ENCODE peak calls at places on chromosomes 16 and 17, in six cellular contexts. One of them, this sample, is unnamed. For H3K4me1, the result is how much of the 10 kb centered on the place peaks cover.

GRCh38 chr16:87324411-87325275 is 7.5 kb upstream of the C16orf95 start:
- DNase-seq in lung: no peak
- DNase-seq in esophagus squamous epithelium: no peak
- DNase-seq in Peyer's patch: peak
- DNase-seq in body of pancreas: peak
- DNase-seq in A549: peak
- DNase-seq in this sample: peak

GRCh38 chr16:87321336-87322107 is 4.3 kb upstream of the C16orf95 start:
- DNase-seq in lung: no peak
- DNase-seq in Peyer's patch: no peak
- DNase-seq in esophagus squamous epithelium: no peak
- DNase-seq in body of pancreas: no peak
- DNase-seq in A549: no peak
- DNase-seq in this sample: no peak

GRCh38 chr17:75270218-75270965 is 639 bp downstream of the MIF4GD start:
- DNase-seq in A549: peak
- DNase-seq in Peyer's patch: peak
- DNase-seq in esophagus squamous epithelium: no peak
- DNase-seq in body of pancreas: peak
- DNase-seq in lung: peak
- DNase-seq in this sample: peak

GRCh38 chr17:82365586-82366295 is 5.8 kb upstream of the UTS2R start:
- DNase-seq in esophagus squamous epithelium: no peak
- DNase-seq in lung: no peak
- DNase-seq in body of pancreas: no peak
- DNase-seq in A549: no peak
- DNase-seq in Peyer's patch: no peak
- DNase-seq in this sample: no peak

GRCh38 chr16:4859900-4860255 is 12.6 kb downstream of the UBN1 start:
- DNase-seq in Peyer's patch: no peak
- DNase-seq in A549: no peak
- DNase-seq in lung: no peak
- DNase-seq in body of pancreas: no peak
- DNase-seq in esophagus squamous epithelium: no peak
- DNase-seq in this sample: no peak

GRCh38 chr17:35170968-35171771 is 23.0 kb downstream of the SLC35G3 start:
- DNase-seq in lung: no peak
- DNase-seq in Peyer's patch: no peak
- DNase-seq in A549: peak
- DNase-seq in body of pancreas: peak
- DNase-seq in esophagus squamous epithelium: no peak
- DNase-seq in this sample: peak

GRCh38 chr16:180921-181667 is 835 bp downstream of the HBQ1 start:
- DNase-seq in lung: peak
- DNase-seq in A549: peak
- DNase-seq in body of pancreas: peak
- DNase-seq in Peyer's patch: peak
- DNase-seq in esophagus squamous epithelium: no peak
- DNase-seq in this sample: peak

GRCh38 chr16:84358601-84359295 is 9.6 kb upstream of the ATP2C2 start:
- DNase-seq in Peyer's patch: no peak
- DNase-seq in esophagus squamous epithelium: no peak
- DNase-seq in body of pancreas: no peak
- DNase-seq in lung: no peak
- DNase-seq in A549: no peak
- DNase-seq in this sample: no peak

GRCh38 chr17:36213695-36214094 is 2.8 kb downstream of the CCL4L2 start:
- DNase-seq in A549: no peak
- DNase-seq in body of pancreas: no peak
- DNase-seq in Peyer's patch: no peak
- DNase-seq in lung: no peak
- DNase-seq in esophagus squamous epithelium: no peak
- DNase-seq in this sample: no peak

GRCh38 chr16:35731341-35732040 is 2272.1 kb downstream of the TP53TG3F start:
- DNase-seq in A549: no peak
- DNase-seq in Peyer's patch: no peak
- DNase-seq in esophagus squamous epithelium: no peak
- DNase-seq in body of pancreas: no peak
- DNase-seq in lung: no peak
- DNase-seq in this sample: no peak

GRCh38 chr16:85777583-85778310 is 21.6 kb downstream of the EMC8 start:
- DNase-seq in body of pancreas: no peak
- DNase-seq in lung: no peak
- DNase-seq in esophagus squamous epithelium: no peak
- DNase-seq in Peyer's patch: no peak
- DNase-seq in A549: no peak
- DNase-seq in this sample: no peak

GRCh38 chr17:60743812-60744211 is 66.2 kb downstream of the BCAS3 start:
- DNase-seq in body of pancreas: no peak
- DNase-seq in A549: no peak
- DNase-seq in lung: no peak
- DNase-seq in esophagus squamous epithelium: no peak
- DNase-seq in Peyer's patch: no peak
- DNase-seq in this sample: no peak

GRCh38 chr16:26595199-26595598 is 471.5 kb upstream of the C16orf82 start:
- DNase-seq in A549: no peak
- DNase-seq in esophagus squamous epithelium: no peak
- DNase-seq in lung: no peak
- DNase-seq in Peyer's patch: no peak
- DNase-seq in body of pancreas: no peak
- DNase-seq in this sample: no peak

GRCh38 chr17:8436169-8436932 is 667 bp downstream of the NDEL1 start:
- DNase-seq in lung: peak
- DNase-seq in body of pancreas: peak
- DNase-seq in esophagus squamous epithelium: no peak
- DNase-seq in Peyer's patch: peak
- DNase-seq in A549: peak
- DNase-seq in this sample: peak

GRCh38 chr17:55117063-55117611 is 147.6 kb upstream of the HLF start:
- DNase-seq in body of pancreas: no peak
- DNase-seq in lung: no peak
- DNase-seq in A549: no peak
- DNase-seq in Peyer's patch: no peak
- DNase-seq in esophagus squamous epithelium: no peak
- DNase-seq in this sample: no peak

GRCh38 chr16:67246081-67246944 is 968 bp downstream of the FHOD1 start:
- DNase-seq in body of pancreas: peak
- DNase-seq in lung: peak
- DNase-seq in Peyer's patch: peak
- DNase-seq in esophagus squamous epithelium: no peak
- DNase-seq in A549: peak
- DNase-seq in this sample: peak

GRCh38 chr17:39177256-39177655 is 11.3 kb upstream of the ARL5C start:
- DNase-seq in esophagus squamous epithelium: no peak
- DNase-seq in Peyer's patch: no peak
- DNase-seq in lung: no peak
- DNase-seq in A549: peak
- DNase-seq in body of pancreas: no peak
- DNase-seq in this sample: no peak

GRCh38 chr17:29595107-29595942 is 2.4 kb downstream of the ANKRD13B start:
- DNase-seq in body of pancreas: peak
- DNase-seq in lung: no peak
- DNase-seq in Peyer's patch: no peak
- DNase-seq in esophagus squamous epithelium: no peak
- DNase-seq in A549: no peak
- DNase-seq in this sample: no peak

GRCh38 chr17:80839401-80839800 is 152.2 kb upstream of the CHMP6 start:
- DNase-seq in A549: no peak
- DNase-seq in lung: no peak
- DNase-seq in esophagus squamous epithelium: no peak
- DNase-seq in body of pancreas: no peak
- DNase-seq in Peyer's patch: no peak
- DNase-seq in this sample: no peak

GRCh38 chr17:15261818-15262290 is 3.3 kb downstream of the PMP22 start:
- DNase-seq in body of pancreas: no peak
- DNase-seq in esophagus squamous epithelium: no peak
- DNase-seq in Peyer's patch: no peak
- DNase-seq in A549: peak
- DNase-seq in lung: no peak
- DNase-seq in this sample: no peak

GRCh38 chr16:9033125-9033830 is 58.2 kb upstream of the HAPSTR1 start:
- DNase-seq in lung: no peak
- DNase-seq in A549: peak
- DNase-seq in body of pancreas: peak
- DNase-seq in Peyer's patch: no peak
- DNase-seq in esophagus squamous epithelium: no peak
- DNase-seq in this sample: no peak

GRCh38 chr16:69057400-69058378 is 47.8 kb upstream of the HAS3 start:
- DNase-seq in body of pancreas: peak
- DNase-seq in lung: no peak
- DNase-seq in esophagus squamous epithelium: no peak
- DNase-seq in Peyer's patch: no peak
- DNase-seq in A549: peak
- DNase-seq in this sample: no peak

GRCh38 chr17:57810740-57811632 is 38.9 kb downstream of the MRPS23 start:
- DNase-seq in A549: no peak
- DNase-seq in body of pancreas: peak
- DNase-seq in Peyer's patch: no peak
- DNase-seq in esophagus squamous epithelium: no peak
- DNase-seq in lung: no peak
- DNase-seq in this sample: no peak

GRCh38 chr17:68290268-68290954 is 516 bp downstream of the SLC16A6 start:
- DNase-seq in body of pancreas: no peak
- DNase-seq in esophagus squamous epithelium: no peak
- DNase-seq in A549: no peak
- DNase-seq in lung: peak
- DNase-seq in Peyer's patch: peak
- DNase-seq in this sample: peak

GRCh38 chr17:74244543-74244942 is 29.5 kb upstream of the DNAI2 start:
- DNase-seq in Peyer's patch: no peak
- DNase-seq in esophagus squamous epithelium: no peak
- DNase-seq in lung: peak
- DNase-seq in body of pancreas: no peak
- DNase-seq in A549: no peak
- DNase-seq in this sample: no peak

GRCh38 chr16:15879255-15879804 is 9.1 kb downstream of the CEP20 start:
- DNase-seq in lung: no peak
- DNase-seq in Peyer's patch: no peak
- DNase-seq in A549: peak
- DNase-seq in body of pancreas: no peak
- DNase-seq in esophagus squamous epithelium: no peak
- DNase-seq in this sample: no peak

GRCh38 chr17:50799582-50799981 is 32.3 kb upstream of the ANKRD40CL start:
- DNase-seq in A549: no peak
- DNase-seq in Peyer's patch: no peak
- DNase-seq in esophagus squamous epithelium: no peak
- DNase-seq in lung: no peak
- DNase-seq in body of pancreas: no peak
- DNase-seq in this sample: no peak

GRCh38 chr17:1490643-1491405 is 1.7 kb downstream of the MYO1C start:
- DNase-seq in body of pancreas: peak
- DNase-seq in lung: peak
- DNase-seq in A549: peak
- DNase-seq in esophagus squamous epithelium: no peak
- DNase-seq in Peyer's patch: peak
- DNase-seq in this sample: peak
- H3K4me1 ChIP-seq in body of pancreas: half or more
- H3K4me1 ChIP-seq in lung: under half
- H3K4me1 ChIP-seq in A549: under half
- H3K4me1 ChIP-seq in esophagus squamous epithelium: half or more
- H3K4me1 ChIP-seq in Peyer's patch: under half
- H3K4me1 ChIP-seq in this sample: under half

GRCh38 chr17:1271441-1271840 is 1.2 kb downstream of the BHLHA9 start:
- DNase-seq in esophagus squamous epithelium: no peak
- DNase-seq in lung: no peak
- DNase-seq in A549: no peak
- DNase-seq in body of pancreas: no peak
- DNase-seq in Peyer's patch: no peak
- DNase-seq in this sample: no peak
- TF ChIP-seq CTCF in esophagus squamous epithelium: no peak
- TF ChIP-seq CTCF in lung: no peak
- TF ChIP-seq CTCF in A549: no peak
- TF ChIP-seq CTCF in body of pancreas: no peak
- TF ChIP-seq CTCF in Peyer's patch: no peak
- TF ChIP-seq CTCF in this sample: no peak

GRCh38 chr16:72429566-72430160 is 257.7 kb upstream of the PMFBP1 start:
- DNase-seq in Peyer's patch: no peak
- DNase-seq in lung: no peak
- DNase-seq in esophagus squamous epithelium: no peak
- DNase-seq in body of pancreas: no peak
- DNase-seq in A549: no peak
- DNase-seq in this sample: no peak

GRCh38 chr16:72427001-72427785 is 255.2 kb upstream of the PMFBP1 start:
- DNase-seq in lung: no peak
- DNase-seq in A549: no peak
- DNase-seq in esophagus squamous epithelium: no peak
- DNase-seq in Peyer's patch: no peak
- DNase-seq in body of pancreas: no peak
- DNase-seq in this sample: no peak

GRCh38 chr16:72426416-72426815 is 254.5 kb upstream of the PMFBP1 start:
- DNase-seq in lung: no peak
- DNase-seq in A549: no peak
- DNase-seq in body of pancreas: no peak
- DNase-seq in Peyer's patch: no peak
- DNase-seq in esophagus squamous epithelium: no peak
- DNase-seq in this sample: no peak

GRCh38 chr16:72427786-72428480 is 256.0 kb upstream of the PMFBP1 start:
- DNase-seq in Peyer's patch: no peak
- DNase-seq in A549: no peak
- DNase-seq in body of pancreas: no peak
- DNase-seq in lung: no peak
- DNase-seq in esophagus squamous epithelium: no peak
- DNase-seq in this sample: no peak

DNA sequence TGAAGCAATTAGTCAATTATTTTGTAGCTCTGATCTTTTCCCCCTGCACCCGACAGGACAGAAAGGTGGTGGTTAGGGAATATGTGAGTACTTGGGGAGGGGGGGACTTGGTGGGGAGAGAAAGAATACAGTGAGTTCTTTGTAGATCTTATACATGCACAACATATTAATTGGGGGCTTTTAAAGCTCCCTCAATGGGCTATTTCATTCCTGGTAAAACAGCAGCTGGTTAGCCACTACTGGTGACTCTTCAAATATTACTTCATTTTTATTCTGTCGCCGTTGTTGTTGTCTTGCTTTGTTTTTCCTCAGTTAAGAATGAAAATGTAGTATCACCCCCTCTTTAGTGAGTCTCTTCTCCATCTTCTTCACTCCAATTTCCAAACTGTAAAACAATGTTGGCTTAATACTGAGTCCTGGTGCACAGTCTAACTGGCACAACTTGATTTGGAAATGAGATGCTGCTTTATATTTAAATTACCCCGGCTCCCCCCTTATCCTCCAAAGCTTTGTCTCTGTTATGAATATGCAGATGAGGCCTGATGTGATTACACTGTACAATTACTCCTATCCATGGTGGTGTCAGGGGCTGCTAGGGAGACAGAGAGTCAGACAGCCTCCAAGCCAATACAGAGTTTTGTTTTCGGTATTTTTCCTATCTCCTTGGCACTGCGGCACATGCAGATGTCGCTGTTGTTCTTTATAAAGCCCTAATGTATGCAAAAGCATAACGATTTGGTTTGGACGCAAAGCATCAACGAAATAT is 256.8 kb upstream of the PMFBP1 start:
- DNase-seq in body of pancreas: no peak
- DNase-seq in esophagus squamous epithelium: no peak
- DNase-seq in A549: no peak
- DNase-seq in Peyer's patch: no peak
- DNase-seq in lung: no peak
- DNase-seq in this sample: no peak
- H3K27ac ChIP-seq in body of pancreas: no peak
- H3K27ac ChIP-seq in esophagus squamous epithelium: no peak
- H3K27ac ChIP-seq in A549: no peak
- H3K27ac ChIP-seq in Peyer's patch: no peak
- H3K27ac ChIP-seq in lung: no peak
- H3K27ac ChIP-seq in this sample: no peak

GRCh38 chr17:77365584-77366186 is 224.9 kb downstream of the SEC14L1 start:
- DNase-seq in A549: peak
- DNase-seq in lung: no peak
- DNase-seq in body of pancreas: peak
- DNase-seq in esophagus squamous epithelium: no peak
- DNase-seq in Peyer's patch: peak
- DNase-seq in this sample: no peak
- H3K4me1 ChIP-seq in A549: half or more
- H3K4me1 ChIP-seq in lung: under half
- H3K4me1 ChIP-seq in body of pancreas: under half
- H3K4me1 ChIP-seq in esophagus squamous epithelium: half or more
- H3K4me1 ChIP-seq in Peyer's patch: under half
- H3K4me1 ChIP-seq in this sample: half or more